ENCODE peak calls at places on chromosomes 2 and 18, in nine cellular contexts. G is uterus, P is fibroblast of lung, Y is ovary, T is lung, U is retinal pigment epithelial cell, B is tibial artery, K is PC-3, M is gastrocnemius medialis. W is an unnamed sample.

GRCh38 chr2:149143734-149144133 is 105.2 kb downstream of the LYPD6B start:
- DNase-seq in U (no peak), Y (no peak), M (no peak), T (no peak), G (no peak), P (peak; percentile 71), B (no peak), K (no peak), W (no peak)

GRCh38 chr2:31972059-31972458 is 38.7 kb downstream of the MEMO1 start:
- DNase-seq in U (no peak), B (no peak), G (no peak), K (no peak), P (no peak), M (no peak), T (no peak), Y (no peak), W (no peak)

GRCh38 chr2:229254206-229254605 is 16.9 kb downstream of the PID1 start:
- DNase-seq in U (no peak), T (no peak), Y (no peak), B (no peak), P (no peak), K (no peak), M (no peak), G (no peak), W (no peak)

GRCh38 chr18:24726727-24727539 is 266.5 kb downstream of the HRH4 start:
- DNase-seq in P (peak; percentile 60), U (peak; percentile 52), G (peak; percentile 63), Y (peak; percentile 61), K (peak; percentile 76), T (peak; percentile 49), M (peak; percentile 33), B (peak; percentile 25), W (peak; percentile 88)

GRCh38 chr2:42954227-42954962 is 162.0 kb upstream of the HAAO start:
- DNase-seq in M (peak; percentile 26), K (no peak), G (no peak), Y (no peak), P (peak; percentile 71), T (no peak), U (no peak), B (no peak), W (peak; percentile 71)

GRCh38 chr2:69959425-69959824 is 2.0 kb downstream of the ASPRV1 start:
- DNase-seq in M (no peak), K (no peak), T (no peak), B (no peak), Y (no peak), U (no peak), P (no peak), G (no peak), W (no peak)

GRCh38 chr18:49652841-49653240 is 91.0 kb downstream of the LIPG start:
- DNase-seq in P (no peak), M (peak; percentile 66), T (no peak), U (no peak), Y (no peak), G (no peak), K (no peak), B (no peak), W (no peak)

GRCh38 chr2:98869868-98870267 is 66.2 kb downstream of the CRACDL start:
- DNase-seq in P (no peak), T (peak; percentile 90), U (peak; percentile 21), G (no peak), M (peak; percentile 69), K (peak; percentile 81), Y (no peak), B (no peak), W (no peak)

GRCh38 chr2:85435220-85435958 is 16.9 kb downstream of the SH2D6 start:
- DNase-seq in U (no peak), T (no peak), K (no peak), Y (no peak), M (peak; percentile 44), B (no peak), P (no peak), G (no peak), W (no peak)

GRCh38 chr2:127479219-127479825 is 47.0 kb downstream of the IWS1 start:
- DNase-seq in M (no peak), G (no peak), T (no peak), Y (no peak), B (no peak), P (peak; percentile 49), K (peak; percentile 75), U (peak; percentile 35), W (peak; percentile 75)

GRCh38 chr2:54015809-54016703 is 45.3 kb upstream of the PSME4 start:
- DNase-seq in B (no peak), T (no peak), Y (no peak), K (peak; percentile 70), G (no peak), P (peak; percentile 86), M (no peak), U (no peak), W (peak; percentile 87)

GRCh38 chr2:38771632-38772031 is 6.4 kb upstream of the GEMIN6 start:
- DNase-seq in M (no peak), K (peak; percentile 44), U (no peak), Y (no peak), G (no peak), T (no peak), B (no peak), P (peak; percentile 39), W (peak; percentile 46)

GRCh38 chr2:178863856-178864620 is 56.8 kb upstream of the TTN start:
- DNase-seq in U (no peak), Y (peak; percentile 64), T (no peak), G (peak; percentile 27), K (peak; percentile 84), P (peak; percentile 55), M (peak; percentile 92), B (peak; percentile 64), W (peak; percentile 58)

GRCh38 chr2:227436436-227436835 is 35.5 kb upstream of the AGFG1 start:
- DNase-seq in B (no peak), K (no peak), U (no peak), Y (no peak), G (no peak), T (no peak), M (no peak), P (no peak), W (no peak)

DNA sequence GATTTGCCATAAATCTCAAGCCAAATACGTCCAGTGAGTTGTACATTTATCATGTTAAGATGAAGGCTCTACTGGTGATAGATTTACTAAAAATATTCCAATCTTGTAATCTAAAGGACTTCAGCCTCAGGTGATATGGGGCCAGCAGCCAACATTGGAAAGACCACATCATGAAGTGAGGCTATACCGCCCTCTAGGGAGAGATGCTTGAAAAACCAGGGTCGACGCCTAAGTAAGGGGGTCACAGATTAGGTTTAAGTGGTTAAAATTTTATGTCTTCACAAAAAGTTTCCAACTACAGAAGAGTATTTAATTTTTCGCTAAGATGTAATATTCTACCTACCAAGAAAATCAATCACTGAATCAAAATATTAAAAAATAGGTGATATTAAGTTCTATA is 33.3 kb downstream of the DOCK10 start:
- DNase-seq in G (no peak), B (no peak), M (no peak), K (peak; percentile 6), U (no peak), P (no peak), T (no peak), Y (no peak), W (no peak)
- TF ChIP-seq CTCF in G (no peak), B (no peak), M (no peak), K (peak; percentile 60), U (peak; percentile 58), P (no peak), T (peak; percentile 10), Y (no peak), W (peak; percentile 47)

GRCh38 chr2:83055338-83056010 is 1403.6 kb downstream of the SUCLG1 start:
- DNase-seq in G (no peak), P (peak; percentile 86), U (peak; percentile 81), B (no peak), T (no peak), K (peak; percentile 69), Y (no peak), M (no peak), W (peak; percentile 50)
- H3K4me3 ChIP-seq in G (no peak overlapping the region), P (no peak overlapping the region), U (no peak overlapping the region), B (no peak overlapping the region), T (no peak overlapping the region), K (no peak overlapping the region), Y (no peak overlapping the region), M (no peak overlapping the region), W (no peak overlapping the region)

GRCh38 chr2:4992226-4992625 is 700.0 kb upstream of the SOX11 start:
- DNase-seq in U (no peak), G (no peak), P (no peak), B (no peak), T (no peak), Y (no peak), K (peak; percentile 35), M (no peak), W (no peak)

DNA sequence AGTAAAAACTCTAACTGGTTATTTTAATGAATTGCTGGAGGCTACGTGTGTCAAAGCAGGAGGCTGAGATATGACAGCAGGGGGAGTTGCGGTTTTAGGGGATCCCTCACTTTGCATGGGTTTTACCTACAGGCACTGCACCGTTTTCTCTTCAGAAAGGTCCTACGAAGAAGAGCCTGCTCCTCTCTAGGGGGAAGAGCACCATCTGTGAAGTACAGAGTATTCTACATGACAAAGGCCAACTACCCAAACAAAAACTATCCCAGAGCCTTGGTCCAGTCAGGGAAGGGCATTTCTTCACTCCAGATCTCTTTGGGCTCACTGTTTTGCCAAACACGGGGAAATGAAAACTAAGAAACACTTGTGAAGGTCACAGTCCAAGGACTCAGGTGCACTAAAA is 696.7 kb upstream of the SOX11 start:
- DNase-seq in B (no peak), K (no peak), Y (no peak), U (no peak), M (no peak), T (no peak), G (no peak), P (no peak), W (no peak)
- TF ChIP-seq CTCF in B (no peak), K (no peak), Y (no peak), U (no peak), M (no peak), T (no peak), G (no peak), P (no peak), W (no peak)

DNA sequence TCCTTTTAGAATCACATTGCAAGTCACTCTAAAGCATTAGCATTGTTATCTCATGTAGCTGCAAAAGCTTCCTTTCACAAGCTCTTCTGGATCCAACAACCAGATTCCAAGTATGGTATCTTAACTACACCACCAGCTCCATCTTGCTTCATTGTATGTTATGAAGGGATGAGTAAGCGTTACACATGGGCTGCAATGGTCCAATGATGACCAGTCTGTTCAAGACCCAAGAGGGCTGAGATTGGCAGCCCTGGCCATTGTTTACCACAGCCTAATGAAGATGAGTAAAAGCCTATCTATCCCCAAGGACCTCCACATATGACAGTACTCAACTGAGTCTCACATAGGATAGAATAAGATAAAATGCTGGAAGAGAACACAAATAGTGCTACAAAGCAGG is 6.3 kb downstream of the CFLAR start:
- DNase-seq in G (no peak), Y (no peak), M (peak; percentile 83), U (no peak), K (no peak), T (no peak), P (no peak), B (no peak), W (peak; percentile 89)
- H3K4me3 ChIP-seq in G (no peak overlapping the region), Y (no peak overlapping the region), M (peak overlapping the region; percentile 92), U (no peak overlapping the region), K (no peak overlapping the region), T (no peak overlapping the region), P (no peak overlapping the region), B (no peak overlapping the region), W (no peak overlapping the region)